ENCODE peak calls at places on chromosomes 12 and 14, in four cellular contexts. C is GM12878, U is HL-60, J is K562. M is an unnamed sample.

GRCh38 chr12:91423336-91424050 is 240.9 kb upstream of the DCN start:
- DNase-seq in J (no peak), C (no peak), U (no peak), M (no peak)

GRCh38 chr12:13203028-13203922 is 6.7 kb downstream of the EMP1 start:
- DNase-seq in C (no peak), J (peak; percentile 8), U (peak; percentile 6), M (no peak)

GRCh38 chr12:107411792-107412535 is 273.6 kb upstream of the PWP1 start:
- DNase-seq in U (no peak), J (no peak), C (no peak), M (no peak)

GRCh38 chr12:19546611-19547162 is 107.4 kb downstream of the AEBP2 start:
- DNase-seq in C (no peak), U (no peak), J (no peak), M (no peak)

GRCh38 chr12:93061414-93062099 is 132.5 kb upstream of the EEA1 start:
- DNase-seq in U (no peak), C (no peak), J (no peak), M (no peak)

GRCh38 chr12:49750994-49751393 is 9.6 kb downstream of the TMBIM6 start:
- DNase-seq in J (no peak), C (no peak), U (no peak), M (no peak)

GRCh38 chr12:13209279-13210021 is 12.9 kb downstream of the EMP1 start:
- DNase-seq in J (no peak), C (no peak), U (no peak), M (no peak)

GRCh38 chr14:103185051-103186027 is 62.1 kb downstream of the TNFAIP2 start:
- DNase-seq in C (no peak), U (no peak), J (no peak), M (no peak)

GRCh38 chr14:59492419-59492818 is 8.1 kb downstream of the JKAMP start:
- DNase-seq in C (no peak), J (no peak), U (no peak), M (no peak)

GRCh38 chr12:64889434-64890216 is 65.2 kb downstream of the TBC1D30 start:
- DNase-seq in C (no peak), U (no peak), J (no peak), M (no peak)

GRCh38 chr12:110531741-110532333 is 29.7 kb downstream of the RAD9B start:
- DNase-seq in C (peak; percentile 96), J (no peak), U (no peak), M (no peak)

GRCh38 chr14:50099335-50099734 is 17.0 kb downstream of the VCPKMT start:
- DNase-seq in C (no peak), U (no peak), J (no peak), M (no peak)

GRCh38 chr12:128792398-128792797 is 31.4 kb downstream of the SLC15A4 start:
- DNase-seq in J (no peak), C (no peak), U (no peak), M (no peak)

GRCh38 chr14:97978336-97978735 is 1181.2 kb downstream of the VRK1 start:
- DNase-seq in J (no peak), U (peak; percentile 5), C (no peak), M (no peak)

GRCh38 chr12:113030875-113031525 is 25.5 kb upstream of the DTX1 start:
- DNase-seq in J (peak; percentile 42), C (no peak), U (no peak), M (peak; percentile 36)

GRCh38 chr14:105891221-105891602 is 364.8 kb downstream of the TMEM121 start:
- DNase-seq in U (no peak), J (peak; percentile 0), C (no peak), M (no peak)

GRCh38 chr14:50823051-50823762 is 7.8 kb downstream of the NIN start:
- DNase-seq in U (no peak), J (no peak), C (peak; percentile 39), M (no peak)

GRCh38 chr14:32694795-32695449 is 243.8 kb upstream of the NPAS3 start:
- DNase-seq in U (no peak), J (no peak), C (no peak), M (no peak)

GRCh38 chr14:55448146-55448614 is 7.8 kb upstream of the TBPL2 start:
- DNase-seq in C (no peak), J (no peak), U (no peak), M (no peak)

GRCh38 chr12:2860170-2860569 is 3.3 kb upstream of the TEX52 start:
- DNase-seq in J (no peak), U (no peak), C (no peak), M (no peak)

GRCh38 chr12:2856051-2856450 is 788 bp downstream of the TEX52 start:
- DNase-seq in U (no peak), C (no peak), J (no peak), M (no peak)

GRCh38 chr12:2856901-2857495 is at the start of gene TEX52:
- DNase-seq in J (no peak), U (no peak), C (no peak), M (no peak)

GRCh38 chr12:2858334-2858733 is 1.5 kb upstream of the TEX52 start:
- DNase-seq in J (no peak), C (no peak), U (no peak), M (no peak)

GRCh38 chr12:2858944-2859352 is 2.1 kb upstream of the TEX52 start:
- DNase-seq in J (no peak), C (no peak), U (no peak), M (no peak)
- TF ChIP-seq SPI1 in J (no peak), C (no peak), U (no peak), M (no peak)

DNA sequence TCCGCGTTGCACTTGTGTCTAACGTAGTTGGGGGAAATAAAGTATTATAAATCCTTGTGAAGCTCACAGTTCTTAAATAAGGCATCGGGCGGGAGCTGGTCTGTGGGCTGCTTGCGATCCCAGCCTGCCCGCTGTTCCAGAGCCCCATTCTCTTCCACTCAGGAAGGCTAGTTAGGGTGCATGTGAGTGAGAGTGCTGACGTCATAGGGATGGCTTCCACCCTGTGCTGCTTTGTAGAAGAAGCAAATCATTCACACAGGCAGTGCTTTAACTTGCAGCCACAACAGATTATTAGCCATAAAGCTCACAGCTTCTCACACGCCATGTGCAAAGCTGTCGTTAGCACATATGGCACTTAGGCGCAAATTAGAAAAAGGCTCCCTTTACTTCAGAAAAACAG is 87.8 kb downstream of the EML1 start:
- DNase-seq in J (no peak), U (no peak), C (no peak), M (no peak)
- TF ChIP-seq SPI1 in J (no peak), U (no peak), C (no peak), M (no peak)

GRCh38 chr14:75339059-75339458 is 60.4 kb downstream of the FOS start:
- DNase-seq in C (no peak), J (no peak), U (no peak), M (no peak)
- TF ChIP-seq SPI1 in C (no peak), J (no peak), U (no peak), M (no peak)

DNA sequence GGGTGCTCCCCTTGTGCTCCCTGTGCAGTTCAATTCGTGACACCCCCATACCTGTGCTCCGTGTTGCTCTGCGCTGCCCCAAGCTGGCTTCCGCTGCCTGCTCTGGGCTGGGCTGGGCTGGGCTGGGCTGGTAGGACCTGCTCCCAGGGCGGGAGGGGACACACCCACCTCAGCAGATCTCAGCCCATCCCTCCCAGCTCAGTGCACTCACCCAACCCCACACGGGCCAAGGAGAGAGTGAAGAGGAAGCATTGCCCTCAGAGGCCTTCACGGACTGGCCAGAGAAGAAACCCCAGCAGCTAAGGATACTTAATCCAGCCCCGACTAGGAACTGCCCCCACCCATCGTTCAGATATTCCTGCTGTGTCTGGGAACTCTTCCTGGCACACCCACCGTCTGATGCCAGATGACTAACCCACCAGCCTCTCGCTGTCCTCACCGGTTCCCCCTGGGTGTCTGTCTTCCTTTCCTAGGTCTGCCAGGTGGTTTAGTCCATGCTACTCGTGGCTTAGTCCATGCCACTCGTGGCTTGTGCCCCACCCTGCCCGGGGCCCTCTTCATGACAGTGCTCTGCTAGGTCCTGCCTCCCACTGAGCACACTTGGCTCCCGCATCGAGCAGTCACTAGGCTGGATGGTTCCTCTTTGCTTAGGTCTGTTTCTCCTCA is at the start of gene LPAR5:
- DNase-seq in C (no peak), U (peak; percentile 66), J (peak; percentile 79), M (no peak)
- TF ChIP-seq SPI1 in C (no peak), U (no peak), J (no peak), M (no peak)

GRCh38 chr12:67697981-67698380 is 49.4 kb downstream of the DYRK2 start:
- DNase-seq in U (no peak), J (no peak), C (no peak), M (no peak)

GRCh38 chr12:67697443-67697842 is 48.9 kb downstream of the DYRK2 start:
- DNase-seq in U (no peak), J (no peak), C (no peak), M (no peak)

GRCh38 chr12:67695974-67696373 is 47.4 kb downstream of the DYRK2 start:
- DNase-seq in J (no peak), U (no peak), C (no peak), M (no peak)

GRCh38 chr12:67701121-67701520 is 52.6 kb downstream of the DYRK2 start:
- DNase-seq in U (no peak), J (no peak), C (no peak), M (no peak)

GRCh38 chr12:67698711-67699603 is 50.4 kb downstream of the DYRK2 start:
- DNase-seq in J (no peak), U (peak; percentile 32), C (peak; percentile 98), M (peak; percentile 25)
- TF ChIP-seq SPI1 in J (peak; percentile 56), U (peak; percentile 92), C (peak; percentile 97), M (peak; percentile 93)

M was measured in GM12891.